ENCODE peak calls at places on chromosomes 4 and X, in six cellular contexts. K is Peyer's patch, B is transverse colon, D is erythroblast, I is esophagus squamous epithelium, G is IMR-90. J is an unnamed sample.

GRCh38 chr4:6773106-6773505 is 9.4 kb upstream of the KIAA0232 start:
- DNase-seq in K (no peak), B (no peak), G (peak), D (no peak), I (no peak), J (no peak)

GRCh38 chr4:133802741-133803140 is 398.8 kb downstream of the PABPC4L start:
- DNase-seq in I (no peak), D (no peak), B (no peak), G (peak), K (no peak), J (no peak)

GRCh38 chr4:56311299-56311975 is 75.9 kb downstream of the AASDH start:
- DNase-seq in B (no peak), I (no peak), K (no peak), D (no peak), G (no peak), J (no peak)

GRCh38 chr4:26692014-26692726 is 108.3 kb downstream of the TBC1D19 start:
- DNase-seq in K (no peak), B (no peak), I (no peak), G (peak), D (no peak), J (no peak)

GRCh38 chr4:129498626-129499025 is 402.7 kb downstream of the C4orf33 start:
- DNase-seq in I (no peak), D (no peak), B (no peak), K (no peak), G (no peak), J (no peak)

GRCh38 chr4:105399535-105400161 is 74.2 kb downstream of the PPA2 start:
- DNase-seq in B (no peak), I (no peak), G (peak), K (no peak), D (no peak), J (no peak)

GRCh38 chrX:97126020-97126419 is 242.3 kb downstream of the RPA4 start:
- DNase-seq in G (peak), I (no peak), B (no peak), K (no peak), D (no peak), J (no peak)

GRCh38 chr4:94603170-94603747 is 151.5 kb downstream of the PDLIM5 start:
- DNase-seq in B (no peak), D (no peak), K (no peak), I (no peak), G (peak), J (no peak)

GRCh38 chrX:12390301-12390700 is 252.0 kb downstream of the FRMPD4 start:
- DNase-seq in K (no peak), D (no peak), I (no peak), B (no peak), G (peak), J (no peak)

GRCh38 chr4:10701702-10702460 is 17.3 kb upstream of the CLNK start:
- DNase-seq in B (no peak), I (no peak), D (no peak), K (no peak), G (peak), J (no peak)

GRCh38 chr4:155964016-155964891 is 10.6 kb upstream of the CTSO start:
- DNase-seq in B (no peak), D (peak), I (no peak), K (no peak), G (no peak), J (no peak)

GRCh38 chrX:31265383-31265782 is 193.5 kb upstream of the FTHL17 start:
- DNase-seq in B (no peak), G (no peak), K (no peak), I (no peak), D (no peak), J (no peak)

GRCh38 chrX:138763761-138764160 is 52.2 kb upstream of the FGF13 start:
- DNase-seq in K (no peak), D (no peak), G (no peak), B (no peak), I (no peak), J (no peak)

GRCh38 chr4:95838192-95838591 is 1.7 kb upstream of the PDHA2 start:
- DNase-seq in K (no peak), D (no peak), I (no peak), B (no peak), G (no peak), J (no peak)

GRCh38 chr4:165369522-165369921 is 9.3 kb upstream of the CPE start:
- DNase-seq in B (peak), D (no peak), I (no peak), G (no peak), K (no peak), J (no peak)

GRCh38 chr4:109816082-109816442 is 500 bp downstream of the GAR1 start:
- DNase-seq in B (peak), I (no peak), G (no peak), K (no peak), D (peak), J (peak)

GRCh38 chr4:48129307-48130014 is 4.6 kb downstream of the TXK start:
- DNase-seq in K (peak), I (no peak), G (no peak), B (peak), D (peak), J (peak)

GRCh38 chr4:30855232-30855631 is 135.1 kb downstream of the PCDH7 start:
- DNase-seq in B (no peak), I (no peak), D (no peak), G (no peak), K (no peak), J (no peak)

GRCh38 chrX:26922278-26922677 is 540.9 kb downstream of the PPP4R3C start:
- DNase-seq in K (no peak), I (no peak), D (no peak), B (no peak), G (no peak), J (no peak)

GRCh38 chrX:13488706-13489105 is 80.7 kb upstream of the EGFL6 start:
- DNase-seq in K (no peak), B (no peak), G (no peak), D (no peak), I (no peak), J (no peak)

GRCh38 chrX:69088171-69088938 is 76.9 kb downstream of the PJA1 start:
- DNase-seq in D (no peak), G (peak), B (no peak), I (no peak), K (no peak), J (no peak)

GRCh38 chr4:177483271-177483670 is 41.0 kb upstream of the AGA start:
- DNase-seq in D (no peak), I (no peak), K (no peak), G (peak), B (no peak), J (no peak)

GRCh38 chrX:43139645-43140044 is 361.7 kb upstream of the PPP1R2C start:
- DNase-seq in B (no peak), D (no peak), I (no peak), K (no peak), G (no peak), J (no peak)

GRCh38 chr4:56817840-56818491 is 3.5 kb downstream of the SPINK2 start:
- DNase-seq in B (no peak), K (no peak), I (no peak), G (no peak), D (no peak), J (no peak)

GRCh38 chr4:99471896-99472295 is 36.8 kb upstream of the ADH7 start:
- DNase-seq in G (no peak), I (no peak), D (no peak), B (no peak), K (no peak), J (no peak)

GRCh38 chr4:113596396-113596795 is 165.1 kb downstream of the CAMK2D start:
- DNase-seq in K (no peak), I (no peak), D (no peak), G (no peak), B (no peak), J (no peak)

GRCh38 chr4:130026185-130026584 is 930.2 kb downstream of the C4orf33 start:
- DNase-seq in I (no peak), K (no peak), D (no peak), B (no peak), G (no peak), J (no peak)

GRCh38 chr4:179624768-179625181 is 2182.5 kb upstream of the AGA start:
- DNase-seq in B (no peak), K (no peak), D (no peak), G (peak), I (no peak), J (no peak)

GRCh38 chrX:128906753-128907152 is 616.5 kb downstream of the SMARCA1 start:
- DNase-seq in B (no peak), I (no peak), D (no peak), G (no peak), K (no peak), J (no peak)

GRCh38 chr4:20278195-20278594 is 26.5 kb downstream of the SLIT2 start:
- DNase-seq in B (no peak), D (no peak), G (no peak), K (no peak), I (no peak), J (no peak)

GRCh38 chr4:20272411-20272872 is 20.7 kb downstream of the SLIT2 start:
- DNase-seq in K (no peak), D (no peak), G (peak), I (no peak), B (no peak), J (no peak)

GRCh38 chr4:20276848-20277247 is 25.1 kb downstream of the SLIT2 start:
- DNase-seq in I (no peak), G (no peak), K (no peak), D (no peak), B (no peak), J (no peak)

GRCh38 chr4:20271954-20272353 is 20.2 kb downstream of the SLIT2 start:
- DNase-seq in G (no peak), I (no peak), D (no peak), B (no peak), K (no peak), J (no peak)

GRCh38 chr4:20273793-20274192 is 22.1 kb downstream of the SLIT2 start:
- DNase-seq in D (no peak), G (no peak), B (no peak), K (no peak), I (no peak), J (no peak)
- TF ChIP-seq POLR2A in D (no peak), G (no peak), B (no peak), K (no peak), I (no peak), J (no peak)

DNA sequence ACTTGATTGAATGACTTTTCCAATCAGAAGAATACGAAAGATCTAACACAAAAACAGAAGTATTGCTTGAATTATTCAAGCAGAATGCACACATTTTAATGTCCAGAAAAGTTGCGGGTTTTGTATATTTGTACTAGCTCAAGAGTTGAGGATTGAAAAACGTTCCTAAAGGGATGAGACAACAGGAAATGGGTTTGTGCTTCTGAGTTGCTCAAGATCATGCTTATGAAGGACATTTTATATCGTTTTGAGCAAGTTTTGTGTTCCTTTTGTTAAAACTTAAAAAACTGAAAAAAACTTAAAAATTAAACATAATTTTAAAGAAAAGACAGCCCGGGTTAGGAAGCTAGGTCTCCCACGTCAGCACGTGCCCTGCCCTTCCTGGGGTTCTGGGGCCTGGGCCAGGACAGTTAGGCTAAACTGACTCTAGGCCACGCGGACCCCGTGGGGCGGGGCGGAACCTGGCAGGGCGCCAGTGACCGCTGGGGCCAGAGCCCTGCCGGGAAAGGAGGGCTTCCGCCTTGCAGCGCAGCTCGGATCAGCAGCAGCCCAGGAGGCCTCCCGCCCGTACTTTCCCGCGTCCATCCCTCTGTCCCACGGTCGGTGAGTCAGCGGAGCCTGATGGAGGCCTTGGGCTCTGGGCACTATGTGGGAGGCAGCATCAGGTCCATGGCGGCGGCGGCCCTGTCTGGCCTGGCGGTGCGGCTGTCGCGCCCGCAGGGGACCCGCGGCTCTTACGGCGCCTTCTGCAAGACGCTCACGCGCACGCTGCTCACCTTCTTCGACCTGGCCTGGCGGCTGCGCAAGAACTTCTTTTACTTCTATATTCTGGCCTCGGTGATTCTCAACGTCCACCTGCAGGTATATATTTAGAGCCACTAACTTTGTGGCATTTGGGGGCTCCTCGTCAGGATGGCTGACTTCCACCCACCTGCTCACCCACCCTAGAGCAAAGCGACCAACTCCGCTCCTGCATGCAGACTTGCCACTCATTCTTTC is at the start of gene SMIM10:
- DNase-seq in I (no peak), K (peak), G (peak), D (peak), B (peak), J (peak)
- TF ChIP-seq POLR2A in I (no peak), K (no peak), G (no peak), D (peak), B (no peak), J (no peak)

GRCh38 chrX:47216393-47216925 is 2.0 kb upstream of the CDK16 start:
- DNase-seq in I (no peak), G (no peak), K (no peak), D (no peak), B (no peak), J (no peak)

GRCh38 chrX:47217852-47218279 is 615 bp upstream of the CDK16 start:
- DNase-seq in G (peak), B (peak), D (peak), K (peak), I (peak), J (peak)

GRCh38 chrX:47218920-47219815 is 687 bp downstream of the CDK16 start:
- DNase-seq in B (peak), G (no peak), K (peak), I (no peak), D (peak), J (peak)

GRCh38 chrX:47217121-47217851 is 1.2 kb upstream of the CDK16 start:
- DNase-seq in G (peak), D (peak), I (no peak), K (no peak), B (no peak), J (peak)

DNA sequence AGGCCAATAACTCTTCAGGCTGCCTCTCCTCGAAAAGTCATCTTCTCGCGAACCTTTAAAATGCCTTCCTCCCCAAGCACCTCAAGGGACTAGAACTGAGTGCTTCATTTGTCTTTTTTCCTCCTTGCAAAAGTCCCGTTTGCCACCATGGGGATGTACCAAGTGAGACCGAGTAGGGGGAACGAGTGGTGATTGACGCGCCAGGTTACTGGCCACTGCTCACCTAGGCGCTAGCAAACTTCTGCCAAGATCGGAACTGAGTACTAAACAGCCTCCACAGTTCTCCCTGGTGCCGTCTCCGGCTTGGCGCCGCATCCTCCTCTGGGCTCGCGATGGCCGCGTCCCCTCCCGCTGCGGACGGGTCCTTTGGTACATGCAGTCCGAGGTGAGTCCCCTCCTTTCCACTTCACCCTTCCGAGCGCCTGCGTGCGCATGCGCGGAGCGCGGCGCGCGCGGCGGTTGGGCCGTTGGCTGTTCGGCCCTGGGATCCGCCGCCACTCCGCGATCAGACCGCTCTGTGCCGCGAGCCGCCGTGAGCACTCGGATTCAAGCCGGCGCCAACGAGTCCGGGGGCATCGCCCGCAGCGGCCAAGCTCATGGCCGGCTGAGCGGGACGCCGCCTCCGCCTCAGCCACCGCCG is at the start of gene CDK16:
- DNase-seq in K (peak), I (no peak), D (peak), G (peak), B (peak), J (peak)
- TF ChIP-seq POLR2A in K (peak), I (peak), D (peak), G (peak), B (peak), J (peak)

GRCh38 chrX:48894891-48895290 is 2.7 kb downstream of the TIMM17B start:
- DNase-seq in K (no peak), G (no peak), B (no peak), I (no peak), D (no peak), J (no peak)

GRCh38 chrX:48897157-48897620 is 379 bp downstream of the TIMM17B start:
- DNase-seq in K (peak), G (peak), B (peak), D (peak), I (no peak), J (peak)

GRCh38 chrX:48899078-48899410 is 1.3 kb downstream of the PQBP1 start:
- DNase-seq in I (no peak), B (no peak), K (no peak), D (no peak), G (no peak), J (no peak)

GRCh38 chrX:48896611-48897011 is 957 bp downstream of the TIMM17B start:
- DNase-seq in I (no peak), D (no peak), B (no peak), G (no peak), K (no peak), J (no peak)

GRCh38 chrX:48897621-48898306 is at the start of the genes PQBP1 and TIMM17B:
- DNase-seq in B (peak), K (peak), I (peak), D (peak), G (peak), J (peak)
- TF ChIP-seq POLR2A in B (peak), K (peak), I (peak), D (peak), G (peak), J (peak)